ENCODE peak calls at places on chromosomes 11 and 22, in five cellular contexts. H is fibroblast of lung, Q is heart right ventricle, P is choroid plexus epithelial cell, J is ovary. A is an unnamed sample.

GRCh38 chr11:130655308-130655707 is 206.9 kb downstream of the ADAMTS15 start:
- DNase-seq in J (no peak), Q (no peak), H (no peak), P (no peak), A (no peak)

GRCh38 chr11:72088076-72088806 is 7.6 kb downstream of the LRRC51 start:
- DNase-seq in J (no peak), H (no peak), Q (no peak), P (no peak), A (no peak)

GRCh38 chr22:37312549-37313183 is 30.4 kb downstream of the CYTH4 start:
- DNase-seq in H (no peak), P (no peak), Q (no peak), J (no peak), A (no peak)

GRCh38 chr11:116519499-116519898 is 253.3 kb downstream of the BUD13 start:
- DNase-seq in J (no peak), H (no peak), P (no peak), Q (no peak), A (no peak)

GRCh38 chr11:58000699-58001098 is 23.0 kb upstream of the OR9Q1 start:
- DNase-seq in J (no peak), P (no peak), Q (no peak), H (no peak), A (no peak)

GRCh38 chr11:69718912-69719311 is 15.1 kb upstream of the FGF19 start:
- DNase-seq in J (no peak), Q (no peak), P (no peak), H (no peak), A (no peak)

GRCh38 chr11:5123802-5124521 is 14.2 kb downstream of the OR52A5 start:
- DNase-seq in J (peak; percentile 20), Q (peak; percentile 18), H (peak; percentile 77), P (peak; percentile 88), A (no peak)

GRCh38 chr22:21896951-21897513 is 29.6 kb upstream of the MAPK1 start:
- DNase-seq in H (no peak), J (no peak), Q (no peak), P (no peak), A (no peak)

GRCh38 chr11:73268671-73269271 is 3.4 kb upstream of the P2RY6 start:
- DNase-seq in J (no peak), Q (no peak), P (no peak), H (no peak), A (peak; percentile 54)

GRCh38 chr11:14969922-14970323 is 2.2 kb downstream of the CALCA start:
- DNase-seq in J (no peak), P (peak; percentile 38), Q (peak; percentile 28), H (peak; percentile 15), A (no peak)

GRCh38 chr11:65053826-65054503 is 4.4 kb downstream of the NAALADL1 start:
- DNase-seq in H (no peak), J (no peak), Q (no peak), P (no peak), A (no peak)

GRCh38 chr11:66264893-66265292 is 3.5 kb upstream of the RAB1B start:
- DNase-seq in P (no peak), Q (no peak), J (no peak), H (no peak), A (no peak)

GRCh38 chr11:35141538-35141937 is 2.6 kb downstream of the CD44 start:
- DNase-seq in J (no peak), H (no peak), Q (peak; percentile 29), P (no peak), A (peak; percentile 86)
- H3K4me3 ChIP-seq in J (peak overlapping the region; percentile 88), H (peak overlapping the region; percentile 56), Q (peak overlapping the region; percentile 76), P (no peak overlapping the region), A (no peak overlapping the region)

GRCh38 chr11:2929511-2929879 is 275 bp upstream of the PHLDA2 start:
- DNase-seq in H (peak; percentile 77), Q (peak; percentile 50), J (no peak), P (peak; percentile 82), A (peak; percentile 72)

GRCh38 chr11:2931416-2931746 is 2.2 kb upstream of the PHLDA2 start:
- DNase-seq in H (no peak), P (no peak), J (no peak), Q (no peak), A (peak; percentile 60)

GRCh38 chr11:2931771-2932738 is 2.8 kb upstream of the PHLDA2 start:
- DNase-seq in H (no peak), J (no peak), P (no peak), Q (no peak), A (peak; percentile 64)

GRCh38 chr11:2929880-2930704 is 872 bp upstream of the PHLDA2 start:
- DNase-seq in P (peak; percentile 61), J (no peak), H (peak; percentile 63), Q (peak; percentile 27), A (peak; percentile 70)

GRCh38 chr11:2930705-2931415 is 1.6 kb upstream of the PHLDA2 start:
- DNase-seq in J (no peak), Q (peak; percentile 67), H (peak; percentile 28), P (peak; percentile 46), A (peak; percentile 71)
- H3K4me3 ChIP-seq in J (peak overlapping the region; percentile 35), Q (peak overlapping the region; percentile 65), H (peak overlapping the region; percentile 34), P (peak overlapping the region; percentile 81), A (peak overlapping the region; percentile 44)

GRCh38 chr11:119024430-119025098 is 6.0 kb downstream of the TRAPPC4 start:
- DNase-seq in Q (no peak), H (no peak), P (no peak), J (no peak), A (peak; percentile 57)
- H3K4me3 ChIP-seq in Q (peak overlapping the region; percentile 5), H (no peak overlapping the region), P (no peak overlapping the region), J (no peak overlapping the region), A (no peak overlapping the region)

GRCh38 chr22:36065462-36065774 is 36.8 kb upstream of the RBFOX2 start:
- DNase-seq in J (no peak), H (no peak), Q (no peak), P (no peak), A (no peak)
- H3K4me3 ChIP-seq in J (peak overlapping the region; percentile 45), H (peak overlapping the region; percentile 62), Q (peak overlapping the region; percentile 73), P (peak overlapping the region; percentile 60), A (peak overlapping the region; percentile 59)

A was measured in sigmoid colon.